ENCODE peak calls at places on chromosome 20, in nine cellular contexts. One of them, this sample, is unnamed.

GRCh38 chr20:50744143-50744792 is 12.9 kb downstream of the PARD6B start:
- DNase-seq in occipital lobe: no peak
- DNase-seq in stimulated activated CD8-positive, alpha-beta memory T cell treated with anti-CD3 and anti-CD28 coated beads, Interleukin-2, amount 100 ng/mL, for 48 hours: no peak
- DNase-seq in fibroblast of the aortic adventitia: peak
- DNase-seq in NCI-H1092 treated with DMSO at 0.1 percent for 48 hours: no peak
- DNase-seq in amniotic stem cell: peak
- DNase-seq in CD4-positive, CD25-positive, alpha-beta regulatory T cell: no peak
- DNase-seq in activated CD4-positive, alpha-beta T cell treated with anti-CD3 and anti-CD28 coated beads, Interleukin-2, amount 50 U/mL, for 1 hour: no peak
- DNase-seq in activated T-helper 9 cell treated with anti-CD3 and anti-CD28 coated beads, Interleukin-2, amount 50 U/mL, for 16 hours: no peak
- DNase-seq in this sample: peak

GRCh38 chr20:43244647-43245046 is 54.9 kb upstream of the PTPRT start:
- DNase-seq in CD4-positive, CD25-positive, alpha-beta regulatory T cell: no peak
- DNase-seq in activated T-helper 9 cell treated with anti-CD3 and anti-CD28 coated beads, Interleukin-2, amount 50 U/mL, for 16 hours: no peak
- DNase-seq in amniotic stem cell: no peak
- DNase-seq in occipital lobe: no peak
- DNase-seq in fibroblast of the aortic adventitia: no peak
- DNase-seq in stimulated activated CD8-positive, alpha-beta memory T cell treated with anti-CD3 and anti-CD28 coated beads, Interleukin-2, amount 100 ng/mL, for 48 hours: no peak
- DNase-seq in NCI-H1092 treated with DMSO at 0.1 percent for 48 hours: no peak
- DNase-seq in activated CD4-positive, alpha-beta T cell treated with anti-CD3 and anti-CD28 coated beads, Interleukin-2, amount 50 U/mL, for 1 hour: no peak
- DNase-seq in this sample: no peak

GRCh38 chr20:6956056-6956455 is 188.6 kb downstream of the BMP2 start:
- DNase-seq in NCI-H1092 treated with DMSO at 0.1 percent for 48 hours: no peak
- DNase-seq in occipital lobe: no peak
- DNase-seq in amniotic stem cell: no peak
- DNase-seq in activated T-helper 9 cell treated with anti-CD3 and anti-CD28 coated beads, Interleukin-2, amount 50 U/mL, for 16 hours: no peak
- DNase-seq in stimulated activated CD8-positive, alpha-beta memory T cell treated with anti-CD3 and anti-CD28 coated beads, Interleukin-2, amount 100 ng/mL, for 48 hours: no peak
- DNase-seq in fibroblast of the aortic adventitia: no peak
- DNase-seq in CD4-positive, CD25-positive, alpha-beta regulatory T cell: no peak
- DNase-seq in activated CD4-positive, alpha-beta T cell treated with anti-CD3 and anti-CD28 coated beads, Interleukin-2, amount 50 U/mL, for 1 hour: no peak
- DNase-seq in this sample: no peak

GRCh38 chr20:46366826-46367225 is 39.6 kb downstream of the ELMO2 start:
- DNase-seq in fibroblast of the aortic adventitia: no peak
- DNase-seq in activated CD4-positive, alpha-beta T cell treated with anti-CD3 and anti-CD28 coated beads, Interleukin-2, amount 50 U/mL, for 1 hour: no peak
- DNase-seq in NCI-H1092 treated with DMSO at 0.1 percent for 48 hours: no peak
- DNase-seq in stimulated activated CD8-positive, alpha-beta memory T cell treated with anti-CD3 and anti-CD28 coated beads, Interleukin-2, amount 100 ng/mL, for 48 hours: no peak
- DNase-seq in activated T-helper 9 cell treated with anti-CD3 and anti-CD28 coated beads, Interleukin-2, amount 50 U/mL, for 16 hours: no peak
- DNase-seq in occipital lobe: no peak
- DNase-seq in CD4-positive, CD25-positive, alpha-beta regulatory T cell: no peak
- DNase-seq in amniotic stem cell: no peak
- DNase-seq in this sample: no peak

GRCh38 chr20:46255440-46256104 is 52.7 kb downstream of the CDH22 start:
- DNase-seq in stimulated activated CD8-positive, alpha-beta memory T cell treated with anti-CD3 and anti-CD28 coated beads, Interleukin-2, amount 100 ng/mL, for 48 hours: no peak
- DNase-seq in amniotic stem cell: no peak
- DNase-seq in occipital lobe: peak
- DNase-seq in activated T-helper 9 cell treated with anti-CD3 and anti-CD28 coated beads, Interleukin-2, amount 50 U/mL, for 16 hours: no peak
- DNase-seq in activated CD4-positive, alpha-beta T cell treated with anti-CD3 and anti-CD28 coated beads, Interleukin-2, amount 50 U/mL, for 1 hour: peak
- DNase-seq in NCI-H1092 treated with DMSO at 0.1 percent for 48 hours: peak
- DNase-seq in fibroblast of the aortic adventitia: peak
- DNase-seq in CD4-positive, CD25-positive, alpha-beta regulatory T cell: no peak
- DNase-seq in this sample: peak

GRCh38 chr20:54869765-54870164 is 394.4 kb downstream of the DOK5 start:
- DNase-seq in activated T-helper 9 cell treated with anti-CD3 and anti-CD28 coated beads, Interleukin-2, amount 50 U/mL, for 16 hours: no peak
- DNase-seq in occipital lobe: no peak
- DNase-seq in activated CD4-positive, alpha-beta T cell treated with anti-CD3 and anti-CD28 coated beads, Interleukin-2, amount 50 U/mL, for 1 hour: no peak
- DNase-seq in stimulated activated CD8-positive, alpha-beta memory T cell treated with anti-CD3 and anti-CD28 coated beads, Interleukin-2, amount 100 ng/mL, for 48 hours: no peak
- DNase-seq in NCI-H1092 treated with DMSO at 0.1 percent for 48 hours: no peak
- DNase-seq in CD4-positive, CD25-positive, alpha-beta regulatory T cell: no peak
- DNase-seq in fibroblast of the aortic adventitia: no peak
- DNase-seq in amniotic stem cell: no peak
- DNase-seq in this sample: no peak

GRCh38 chr20:14148042-14148441 is 152.7 kb downstream of the MACROD2 start:
- DNase-seq in fibroblast of the aortic adventitia: peak
- DNase-seq in occipital lobe: no peak
- DNase-seq in activated T-helper 9 cell treated with anti-CD3 and anti-CD28 coated beads, Interleukin-2, amount 50 U/mL, for 16 hours: no peak
- DNase-seq in NCI-H1092 treated with DMSO at 0.1 percent for 48 hours: no peak
- DNase-seq in stimulated activated CD8-positive, alpha-beta memory T cell treated with anti-CD3 and anti-CD28 coated beads, Interleukin-2, amount 100 ng/mL, for 48 hours: no peak
- DNase-seq in CD4-positive, CD25-positive, alpha-beta regulatory T cell: no peak
- DNase-seq in amniotic stem cell: no peak
- DNase-seq in activated CD4-positive, alpha-beta T cell treated with anti-CD3 and anti-CD28 coated beads, Interleukin-2, amount 50 U/mL, for 1 hour: no peak
- DNase-seq in this sample: no peak

GRCh38 chr20:37359331-37359730 is 13.4 kb downstream of the SRC start:
- DNase-seq in CD4-positive, CD25-positive, alpha-beta regulatory T cell: no peak
- DNase-seq in activated T-helper 9 cell treated with anti-CD3 and anti-CD28 coated beads, Interleukin-2, amount 50 U/mL, for 16 hours: no peak
- DNase-seq in occipital lobe: no peak
- DNase-seq in activated CD4-positive, alpha-beta T cell treated with anti-CD3 and anti-CD28 coated beads, Interleukin-2, amount 50 U/mL, for 1 hour: no peak
- DNase-seq in NCI-H1092 treated with DMSO at 0.1 percent for 48 hours: no peak
- DNase-seq in amniotic stem cell: no peak
- DNase-seq in fibroblast of the aortic adventitia: no peak
- DNase-seq in stimulated activated CD8-positive, alpha-beta memory T cell treated with anti-CD3 and anti-CD28 coated beads, Interleukin-2, amount 100 ng/mL, for 48 hours: no peak
- DNase-seq in this sample: no peak

GRCh38 chr20:574297-574942 is 30.8 kb upstream of the CSNK2A1 start:
- DNase-seq in activated T-helper 9 cell treated with anti-CD3 and anti-CD28 coated beads, Interleukin-2, amount 50 U/mL, for 16 hours: no peak
- DNase-seq in CD4-positive, CD25-positive, alpha-beta regulatory T cell: no peak
- DNase-seq in activated CD4-positive, alpha-beta T cell treated with anti-CD3 and anti-CD28 coated beads, Interleukin-2, amount 50 U/mL, for 1 hour: no peak
- DNase-seq in occipital lobe: no peak
- DNase-seq in amniotic stem cell: no peak
- DNase-seq in stimulated activated CD8-positive, alpha-beta memory T cell treated with anti-CD3 and anti-CD28 coated beads, Interleukin-2, amount 100 ng/mL, for 48 hours: no peak
- DNase-seq in fibroblast of the aortic adventitia: no peak
- DNase-seq in NCI-H1092 treated with DMSO at 0.1 percent for 48 hours: no peak
- DNase-seq in this sample: no peak